ENCODE peak calls at places on chromosome 22, in five cellular contexts. S is GM12878, A is GM23338, K is HCT116, H is K562. W is an unnamed sample.

GRCh38 chr22:41523464-41524221 is 20.6 kb downstream of the POLR3H start:
- DNase-seq in S (no peak), A (peak), K (no peak), H (peak), W (no peak)

GRCh38 chr22:27783436-27784098 is 18.0 kb downstream of the MN1 start:
- DNase-seq in S (no peak), A (no peak), K (no peak), H (no peak), W (no peak)

GRCh38 chr22:46622081-46622521 is 1.9 kb downstream of the GRAMD4 start:
- DNase-seq in S (no peak), A (no peak), K (no peak), H (no peak), W (peak)

GRCh38 chr22:44192098-44192810 is 11.5 kb downstream of the PARVG start:
- DNase-seq in S (no peak), A (peak), K (peak), H (peak), W (peak)

GRCh38 chr22:32803020-32803758 is 1.7 kb downstream of the TIMP3 start:
- DNase-seq in S (no peak), A (no peak), K (no peak), H (no peak), W (no peak)

GRCh38 chr22:43726296-43726695 is 85.8 kb downstream of the EFCAB6 start:
- DNase-seq in S (no peak), A (no peak), K (no peak), H (no peak), W (no peak)

GRCh38 chr22:50529416-50530279 is at the start of gene TYMP:
- DNase-seq in S (no peak), A (peak), K (no peak), H (no peak), W (peak)

GRCh38 chr22:27358096-27358870 is 443.3 kb downstream of the MN1 start:
- DNase-seq in S (no peak), A (no peak), K (no peak), H (no peak), W (no peak)

GRCh38 chr22:46083383-46084350 is 66.7 kb upstream of the PPARA start:
- DNase-seq in S (no peak), A (no peak), K (no peak), H (no peak), W (no peak)

GRCh38 chr22:47030881-47031627 is 268.6 kb downstream of the TBC1D22A start:
- DNase-seq in S (no peak), A (no peak), K (no peak), H (no peak), W (no peak)

GRCh38 chr22:25186140-25186539 is 13.5 kb upstream of the CRYBB3 start:
- DNase-seq in S (no peak), A (no peak), K (no peak), H (no peak), W (no peak)

GRCh38 chr22:50633771-50634170 is 5.8 kb upstream of the ARSA start:
- DNase-seq in S (no peak), A (no peak), K (no peak), H (no peak), W (no peak)

GRCh38 chr22:33210129-33210784 is 152.1 kb upstream of the SYN3 start:
- DNase-seq in S (no peak), A (peak), K (no peak), H (peak), W (peak)

GRCh38 chr22:41919357-41920224 is 4.7 kb upstream of the SHISA8 start:
- DNase-seq in S (peak), A (peak), K (no peak), H (peak), W (peak)

GRCh38 chr22:37472418-37473006 is 13.7 kb downstream of the MFNG start:
- DNase-seq in S (no peak), A (peak), K (no peak), H (peak), W (no peak)

GRCh38 chr22:31291403-31291715 is 929 bp downstream of the PIK3IP1 start:
- DNase-seq in S (no peak), A (no peak), K (no peak), H (no peak), W (no peak)

GRCh38 chr22:28801845-28802594 is 1.7 kb upstream of the XBP1 start:
- DNase-seq in S (no peak), A (peak), K (no peak), H (peak), W (peak)
- TF ChIP-seq REST in S (no peak), A (no peak), K (no peak), H (no peak), W (peak)

GRCh38 chr22:35538801-35539321 is 1.8 kb upstream of the RASD2 start:
- DNase-seq in S (no peak), A (peak), K (peak), H (no peak), W (peak)
- TF ChIP-seq REST in S (no peak), A (no peak), K (no peak), H (no peak), W (no peak)

GRCh38 chr22:19896665-19897355 is 42.1 kb upstream of the GNB1L start:
- DNase-seq in S (no peak), A (no peak), K (no peak), H (no peak), W (no peak)
- TF ChIP-seq REST in S (no peak), A (no peak), K (no peak), H (no peak), W (no peak)

GRCh38 chr22:38762607-38763006 is 6.8 kb upstream of the SUN2 start:
- DNase-seq in S (no peak), A (no peak), K (no peak), H (no peak), W (no peak)

GRCh38 chr22:38760477-38761201 is 4.8 kb upstream of the SUN2 start:
- DNase-seq in S (no peak), A (no peak), K (no peak), H (no peak), W (no peak)

GRCh38 chr22:38758276-38758945 is 2.6 kb upstream of the SUN2 start:
- DNase-seq in S (no peak), A (no peak), K (no peak), H (no peak), W (no peak)

GRCh38 chr22:38759005-38759404 is 3.2 kb upstream of the SUN2 start:
- DNase-seq in S (no peak), A (no peak), K (no peak), H (no peak), W (no peak)

DNA sequence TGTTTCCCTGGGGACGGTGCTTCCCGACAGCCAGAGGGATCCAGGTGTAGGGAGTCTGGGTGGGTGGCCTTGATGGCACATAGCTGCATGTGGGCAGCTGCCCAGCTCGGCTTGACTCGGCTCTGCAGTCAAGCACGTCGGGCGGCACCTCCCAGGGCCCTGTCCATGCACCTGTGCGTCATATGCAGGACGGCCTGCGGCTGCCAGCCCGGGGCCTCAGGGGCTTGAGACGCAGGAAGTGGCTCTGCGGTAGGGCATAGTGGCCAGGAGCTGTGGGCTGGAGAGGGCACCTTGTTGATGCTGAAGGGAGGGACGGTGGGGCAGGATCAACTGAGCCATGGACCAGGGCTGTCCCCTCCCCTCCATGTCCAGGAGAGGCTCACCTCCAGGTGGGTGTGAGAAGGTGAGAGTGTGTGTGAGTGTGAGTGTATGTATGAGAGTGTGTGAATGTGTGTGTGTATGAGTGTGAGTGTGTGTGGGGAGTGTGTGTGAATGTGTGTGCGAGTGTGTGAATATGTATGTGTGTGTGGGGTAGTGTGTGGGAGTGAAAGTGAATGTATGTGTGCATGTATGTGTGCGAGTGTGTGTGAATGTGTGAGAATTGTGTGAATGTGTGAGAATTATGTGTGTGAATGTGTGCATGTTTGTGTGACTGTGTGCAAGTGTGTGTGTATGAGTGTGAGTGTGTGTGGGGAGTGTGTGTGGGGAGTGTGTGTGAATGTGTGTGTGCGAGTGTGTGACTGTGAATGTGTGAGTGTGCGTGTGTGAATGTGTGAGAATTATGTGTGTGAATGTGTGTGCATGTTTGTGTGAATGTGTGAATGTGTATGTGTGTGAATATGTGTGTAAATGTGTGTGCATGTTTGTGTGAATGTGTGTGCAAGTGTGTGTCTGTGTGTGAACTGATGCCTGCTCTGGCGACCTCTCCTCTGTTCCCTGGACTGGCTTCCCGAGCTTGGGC is 5.7 kb upstream of the SUN2 start:
- DNase-seq in S (no peak), A (no peak), K (no peak), H (no peak), W (no peak)
- TF ChIP-seq REST in S (no peak), A (no peak), K (no peak), H (no peak), W (no peak)

GRCh38 chr22:35498026-35498425 is 42.6 kb upstream of the RASD2 start:
- DNase-seq in S (no peak), A (peak), K (no peak), H (no peak), W (no peak)
- TF ChIP-seq REST in S (no peak), A (no peak), K (no peak), H (no peak), W (no peak)

DNA sequence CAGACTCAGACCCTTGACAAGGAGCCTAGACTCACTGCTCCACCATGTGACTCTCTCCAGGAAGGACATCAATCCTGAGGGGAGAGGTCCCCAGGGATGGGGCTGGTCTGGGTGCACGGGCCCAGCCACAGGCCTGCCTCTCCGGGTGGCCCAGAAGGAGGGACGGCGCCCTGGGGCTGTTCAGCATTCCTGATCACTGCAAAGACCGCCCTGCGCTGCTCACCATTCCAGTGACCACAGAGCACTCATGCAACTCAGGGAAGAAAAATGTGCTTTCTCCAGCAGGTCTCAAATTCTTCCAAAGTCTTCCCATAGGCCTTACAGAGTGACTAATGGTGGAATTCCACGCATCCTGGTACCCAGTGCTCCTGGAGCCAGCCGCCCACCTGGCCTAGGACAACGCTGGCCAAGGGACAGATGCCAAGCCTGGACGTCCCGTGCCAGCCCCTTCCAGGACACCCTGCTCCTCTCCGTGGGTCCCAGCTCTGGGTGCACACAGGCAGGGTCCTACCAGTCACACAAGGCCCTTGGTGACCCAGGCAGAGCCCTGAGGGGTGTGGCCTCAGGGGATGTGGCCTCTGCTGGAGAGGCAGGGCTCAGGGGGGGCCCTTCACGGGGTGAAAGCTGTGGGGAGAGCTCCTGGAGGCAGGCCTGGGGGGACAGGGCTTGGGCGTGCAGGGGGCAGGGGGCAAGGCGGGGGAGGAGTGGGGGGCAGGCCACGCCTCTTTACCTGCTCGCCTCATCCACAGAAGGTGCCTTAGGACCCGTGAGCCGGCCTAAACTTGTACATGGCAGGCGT is 178.8 kb downstream of the IGLL1 start:
- DNase-seq in S (no peak), A (no peak), K (no peak), H (no peak), W (no peak)
- TF ChIP-seq REST in S (no peak), A (no peak), K (no peak), H (no peak), W (no peak)

DNA sequence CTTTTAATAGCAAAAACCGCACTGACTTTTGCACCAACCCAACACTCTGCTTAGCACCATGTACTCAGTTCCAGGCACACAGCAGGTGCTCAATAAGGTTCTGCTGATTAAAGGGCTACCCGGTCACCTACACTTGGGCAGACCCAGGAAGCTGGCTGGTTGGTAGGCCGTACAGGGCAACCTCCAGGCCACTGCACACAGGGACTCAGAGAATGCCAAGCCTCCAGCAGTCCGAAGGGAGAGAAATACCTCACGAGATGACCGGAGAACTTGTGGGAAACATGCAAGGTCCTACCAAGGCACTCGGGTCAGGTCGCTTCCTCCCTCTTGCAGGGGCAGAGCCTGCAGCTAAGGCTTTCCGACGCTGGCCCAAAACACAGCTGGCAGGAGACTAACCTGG is 109.2 kb downstream of the MICAL3 start:
- DNase-seq in S (no peak), A (no peak), K (no peak), H (no peak), W (no peak)
- TF ChIP-seq REST in S (no peak), A (no peak), K (no peak), H (no peak), W (no peak)